ENCODE peak calls at places on chromosomes 16 and 17, in six cellular contexts. One of them, this sample, is unnamed.

GRCh38 chr17:79799174-79799537 is 2.3 kb upstream of the CBX8 start:
- DNase-seq in esophagus squamous epithelium: no peak
- DNase-seq in PC-3: no peak
- DNase-seq in IMR-90: no peak
- DNase-seq in left ventricle myocardium inferior: no peak
- DNase-seq in ascending aorta: no peak
- DNase-seq in this sample: no peak

GRCh38 chr17:16150251-16150859 is 65.0 kb downstream of the NCOR1 start:
- DNase-seq in PC-3: peak; percentile 81
- DNase-seq in esophagus squamous epithelium: no peak
- DNase-seq in ascending aorta: no peak
- DNase-seq in IMR-90: peak; percentile 80
- DNase-seq in left ventricle myocardium inferior: no peak
- DNase-seq in this sample: peak; percentile 63

GRCh38 chr17:62670202-62670821 is 42.8 kb downstream of the MRC2 start:
- DNase-seq in left ventricle myocardium inferior: no peak
- DNase-seq in PC-3: no peak
- DNase-seq in ascending aorta: no peak
- DNase-seq in esophagus squamous epithelium: no peak
- DNase-seq in IMR-90: no peak
- DNase-seq in this sample: peak; percentile 74

GRCh38 chr17:80138856-80139426 is 8.0 kb downstream of the EIF4A3 start:
- DNase-seq in PC-3: no peak
- DNase-seq in ascending aorta: no peak
- DNase-seq in IMR-90: no peak
- DNase-seq in left ventricle myocardium inferior: no peak
- DNase-seq in esophagus squamous epithelium: no peak
- DNase-seq in this sample: no peak

GRCh38 chr16:27867122-27868110 is 196.1 kb downstream of the GSG1L start:
- DNase-seq in ascending aorta: no peak
- DNase-seq in PC-3: peak; percentile 75
- DNase-seq in esophagus squamous epithelium: no peak
- DNase-seq in IMR-90: peak; percentile 51
- DNase-seq in left ventricle myocardium inferior: peak; percentile 33
- DNase-seq in this sample: peak; percentile 73

GRCh38 chr17:59763861-59764260 is 56.4 kb downstream of the VMP1 start:
- DNase-seq in esophagus squamous epithelium: no peak
- DNase-seq in PC-3: no peak
- DNase-seq in ascending aorta: no peak
- DNase-seq in IMR-90: peak; percentile 95
- DNase-seq in left ventricle myocardium inferior: no peak
- DNase-seq in this sample: no peak

GRCh38 chr16:15899538-15900100 is 11.2 kb upstream of the CEP20 start:
- DNase-seq in esophagus squamous epithelium: no peak
- DNase-seq in IMR-90: peak; percentile 89
- DNase-seq in left ventricle myocardium inferior: no peak
- DNase-seq in PC-3: peak; percentile 95
- DNase-seq in ascending aorta: no peak
- DNase-seq in this sample: peak; percentile 96

GRCh38 chr17:42142371-42142896 is 12.4 kb downstream of the RAB5C start:
- DNase-seq in PC-3: no peak
- DNase-seq in ascending aorta: no peak
- DNase-seq in esophagus squamous epithelium: no peak
- DNase-seq in IMR-90: peak; percentile 87
- DNase-seq in left ventricle myocardium inferior: no peak
- DNase-seq in this sample: no peak

GRCh38 chr17:81939218-81939617 is 2.1 kb upstream of the PYCR1 start:
- DNase-seq in esophagus squamous epithelium: no peak
- DNase-seq in PC-3: no peak
- DNase-seq in ascending aorta: no peak
- DNase-seq in left ventricle myocardium inferior: no peak
- DNase-seq in IMR-90: no peak
- DNase-seq in this sample: no peak

GRCh38 chr17:31495049-31495885 is 103.8 kb downstream of the RAB11FIP4 start:
- DNase-seq in IMR-90: no peak
- DNase-seq in esophagus squamous epithelium: no peak
- DNase-seq in PC-3: peak; percentile 46
- DNase-seq in left ventricle myocardium inferior: no peak
- DNase-seq in ascending aorta: no peak
- DNase-seq in this sample: peak; percentile 23

GRCh38 chr17:61345825-61346628 is 53.6 kb upstream of the TBX2 start:
- DNase-seq in PC-3: no peak
- DNase-seq in ascending aorta: no peak
- DNase-seq in esophagus squamous epithelium: no peak
- DNase-seq in IMR-90: no peak
- DNase-seq in left ventricle myocardium inferior: no peak
- DNase-seq in this sample: no peak

GRCh38 chr17:67990909-67991308 is 5.4 kb downstream of the C17orf58 start:
- DNase-seq in IMR-90: no peak
- DNase-seq in esophagus squamous epithelium: no peak
- DNase-seq in ascending aorta: no peak
- DNase-seq in left ventricle myocardium inferior: no peak
- DNase-seq in PC-3: peak; percentile 15
- DNase-seq in this sample: no peak

GRCh38 chr16:78198299-78198698 is 98.8 kb downstream of the WWOX start:
- DNase-seq in ascending aorta: no peak
- DNase-seq in PC-3: no peak
- DNase-seq in left ventricle myocardium inferior: no peak
- DNase-seq in esophagus squamous epithelium: no peak
- DNase-seq in IMR-90: no peak
- DNase-seq in this sample: no peak

GRCh38 chr17:72381597-72382397 is 261.0 kb downstream of the SOX9 start:
- DNase-seq in PC-3: peak; percentile 44
- DNase-seq in esophagus squamous epithelium: no peak
- DNase-seq in IMR-90: no peak
- DNase-seq in left ventricle myocardium inferior: no peak
- DNase-seq in ascending aorta: no peak
- DNase-seq in this sample: no peak

GRCh38 chr16:46947900-46948547 is 25.4 kb downstream of the DNAJA2 start:
- DNase-seq in IMR-90: peak; percentile 49
- DNase-seq in esophagus squamous epithelium: no peak
- DNase-seq in left ventricle myocardium inferior: no peak
- DNase-seq in ascending aorta: no peak
- DNase-seq in PC-3: peak; percentile 53
- DNase-seq in this sample: peak; percentile 57

GRCh38 chr16:48538746-48539484 is 71.1 kb downstream of the N4BP1 start:
- DNase-seq in esophagus squamous epithelium: no peak
- DNase-seq in IMR-90: no peak
- DNase-seq in ascending aorta: no peak
- DNase-seq in left ventricle myocardium inferior: no peak
- DNase-seq in PC-3: no peak
- DNase-seq in this sample: no peak

GRCh38 chr16:16000685-16001084 is 51.3 kb downstream of the ABCC1 start:
- DNase-seq in ascending aorta: no peak
- DNase-seq in left ventricle myocardium inferior: no peak
- DNase-seq in IMR-90: no peak
- DNase-seq in PC-3: no peak
- DNase-seq in esophagus squamous epithelium: no peak
- DNase-seq in this sample: no peak

GRCh38 chr17:47864791-47865216 is 13.8 kb upstream of the SP6 start:
- DNase-seq in esophagus squamous epithelium: no peak
- DNase-seq in left ventricle myocardium inferior: no peak
- DNase-seq in ascending aorta: no peak
- DNase-seq in IMR-90: no peak
- DNase-seq in PC-3: peak; percentile 89
- DNase-seq in this sample: peak; percentile 79

GRCh38 chr16:1296688-1297412 is 12.6 kb upstream of the UBE2I start:
- DNase-seq in PC-3: peak; percentile 92
- DNase-seq in ascending aorta: no peak
- DNase-seq in IMR-90: peak; percentile 81
- DNase-seq in left ventricle myocardium inferior: no peak
- DNase-seq in esophagus squamous epithelium: no peak
- DNase-seq in this sample: peak; percentile 65

GRCh38 chr17:7697828-7698588 is 7.0 kb upstream of the EFNB3 start:
- DNase-seq in left ventricle myocardium inferior: no peak
- DNase-seq in PC-3: no peak
- DNase-seq in ascending aorta: no peak
- DNase-seq in IMR-90: no peak
- DNase-seq in esophagus squamous epithelium: no peak
- DNase-seq in this sample: no peak

GRCh38 chr16:57608462-57609113 is 19.8 kb upstream of the ADGRG1 start:
- DNase-seq in PC-3: no peak
- DNase-seq in IMR-90: no peak
- DNase-seq in esophagus squamous epithelium: no peak
- DNase-seq in left ventricle myocardium inferior: no peak
- DNase-seq in ascending aorta: peak; percentile 43
- DNase-seq in this sample: no peak

GRCh38 chr17:35238817-35239216 is 4.1 kb upstream of the SLFN5 start:
- DNase-seq in left ventricle myocardium inferior: no peak
- DNase-seq in ascending aorta: no peak
- DNase-seq in PC-3: peak; percentile 51
- DNase-seq in esophagus squamous epithelium: no peak
- DNase-seq in IMR-90: peak; percentile 78
- DNase-seq in this sample: peak; percentile 39

GRCh38 chr16:75109732-75110243 is 6.8 kb downstream of the LDHD start:
- DNase-seq in IMR-90: no peak
- DNase-seq in left ventricle myocardium inferior: peak; percentile 78
- DNase-seq in PC-3: peak; percentile 41
- DNase-seq in esophagus squamous epithelium: no peak
- DNase-seq in ascending aorta: no peak
- DNase-seq in this sample: peak; percentile 29

GRCh38 chr16:69476920-69477418 is 52.5 kb downstream of the CYB5B start:
- DNase-seq in PC-3: peak; percentile 86
- DNase-seq in ascending aorta: no peak
- DNase-seq in esophagus squamous epithelium: no peak
- DNase-seq in IMR-90: peak; percentile 97
- DNase-seq in left ventricle myocardium inferior: no peak
- DNase-seq in this sample: peak; percentile 37
- TF ChIP-seq CTCF in PC-3: no peak
- TF ChIP-seq CTCF in ascending aorta: no peak
- TF ChIP-seq CTCF in esophagus squamous epithelium: no peak
- TF ChIP-seq CTCF in IMR-90: no peak
- TF ChIP-seq CTCF in left ventricle myocardium inferior: no peak
- TF ChIP-seq CTCF in this sample: no peak

GRCh38 chr16:89453662-89454321 is 36.6 kb downstream of the ANKRD11 start:
- DNase-seq in left ventricle myocardium inferior: peak; percentile 35
- DNase-seq in PC-3: peak; percentile 7
- DNase-seq in IMR-90: no peak
- DNase-seq in ascending aorta: no peak
- DNase-seq in esophagus squamous epithelium: no peak
- DNase-seq in this sample: peak; percentile 63
- TF ChIP-seq CTCF in left ventricle myocardium inferior: peak; percentile 49
- TF ChIP-seq CTCF in PC-3: peak; percentile 37
- TF ChIP-seq CTCF in IMR-90: peak; percentile 22
- TF ChIP-seq CTCF in ascending aorta: peak; percentile 16
- TF ChIP-seq CTCF in esophagus squamous epithelium: no peak
- TF ChIP-seq CTCF in this sample: peak; percentile 5

GRCh38 chr16:67156146-67156844 is 3.4 kb downstream of the TRADD start:
- DNase-seq in left ventricle myocardium inferior: no peak
- DNase-seq in ascending aorta: no peak
- DNase-seq in esophagus squamous epithelium: no peak
- DNase-seq in IMR-90: no peak
- DNase-seq in PC-3: no peak
- DNase-seq in this sample: no peak
- TF ChIP-seq CTCF in left ventricle myocardium inferior: no peak
- TF ChIP-seq CTCF in ascending aorta: no peak
- TF ChIP-seq CTCF in esophagus squamous epithelium: no peak
- TF ChIP-seq CTCF in IMR-90: no peak
- TF ChIP-seq CTCF in PC-3: no peak
- TF ChIP-seq CTCF in this sample: no peak

GRCh38 chr17:17732892-17733670 is 51.8 kb downstream of the RAI1 start:
- DNase-seq in esophagus squamous epithelium: no peak
- DNase-seq in ascending aorta: no peak
- DNase-seq in left ventricle myocardium inferior: no peak
- DNase-seq in IMR-90: peak; percentile 81
- DNase-seq in PC-3: peak; percentile 48
- DNase-seq in this sample: no peak
- TF ChIP-seq CTCF in esophagus squamous epithelium: no peak
- TF ChIP-seq CTCF in ascending aorta: no peak
- TF ChIP-seq CTCF in left ventricle myocardium inferior: no peak
- TF ChIP-seq CTCF in IMR-90: no peak
- TF ChIP-seq CTCF in PC-3: no peak
- TF ChIP-seq CTCF in this sample: no peak

This sample was measured in MCF 10A.